ENCODE peak calls at places on chromosome 16, in five cellular contexts. U is midbrain, B is NCI-H1436, Q is vagina, L is NCI-H524 treated with DMSO at 0.1 percent for 48 hours. C is an unnamed sample.
A peak's percentile ranks its signal among the peaks of the same experiment; 100 is the strongest.

GRCh38 chr16:2473999-2474876 is 689 bp upstream of the TBC1D24 start:
- DNase-seq in U (peak; percentile 51), B (no peak), Q (no peak), L (no peak), C (peak; percentile 37)

GRCh38 chr16:24493859-24494258 is 45.5 kb upstream of the RBBP6 start:
- DNase-seq in U (no peak), B (no peak), Q (no peak), L (no peak), C (no peak)

GRCh38 chr16:27426423-27427408 is 24.7 kb downstream of the IL21R start:
- DNase-seq in U (no peak), B (peak; percentile 20), Q (peak; percentile 77), L (no peak), C (peak; percentile 86)

GRCh38 chr16:56910654-56911539 is 21.0 kb upstream of the HERPUD1 start:
- DNase-seq in U (no peak), B (no peak), Q (no peak), L (no peak), C (peak; percentile 96)

GRCh38 chr16:69408451-69408850 is 16.0 kb upstream of the CYB5B start:
- DNase-seq in U (no peak), B (no peak), Q (no peak), L (no peak), C (no peak)

GRCh38 chr16:51151435-51151950 is 423 bp upstream of the SALL1 start:
- DNase-seq in U (peak; percentile 91), B (peak; percentile 79), Q (no peak), L (no peak), C (peak; percentile 79)

GRCh38 chr16:5186381-5186903 is 88.8 kb upstream of the EEF2KMT start:
- DNase-seq in U (no peak), B (no peak), Q (no peak), L (no peak), C (no peak)

GRCh38 chr16:65178151-65178550 is 56.3 kb upstream of the CDH11 start:
- DNase-seq in U (no peak), B (no peak), Q (no peak), L (no peak), C (peak; percentile 14)

GRCh38 chr16:81786868-81787267 is 7.8 kb downstream of the PLCG2 start:
- DNase-seq in U (no peak), B (no peak), Q (no peak), L (no peak), C (no peak)

GRCh38 chr16:57500578-57501111 is 14.4 kb upstream of the DOK4 start:
- DNase-seq in U (no peak), B (no peak), Q (no peak), L (no peak), C (peak; percentile 21)

GRCh38 chr16:49580751-49581303 is 207.2 kb downstream of the C16orf78 start:
- DNase-seq in U (no peak), B (no peak), Q (no peak), L (no peak), C (no peak)

GRCh38 chr16:74984194-74984669 is 691 bp downstream of the WDR59 start:
- DNase-seq in U (no peak), B (no peak), Q (no peak), L (no peak), C (peak; percentile 40)

GRCh38 chr16:72467157-72467759 is 295.3 kb upstream of the PMFBP1 start:
- DNase-seq in U (peak; percentile 69), B (peak; percentile 31), Q (no peak), L (peak; percentile 1), C (peak; percentile 78)

GRCh38 chr16:56477096-56477878 is 25.9 kb downstream of the OGFOD1 start:
- DNase-seq in U (no peak), B (no peak), Q (no peak), L (no peak), C (peak; percentile 89)

GRCh38 chr16:86572616-86573015 is 5.7 kb upstream of the FOXL1 start:
- DNase-seq in U (no peak), B (no peak), Q (no peak), L (no peak), C (no peak)

GRCh38 chr16:10827691-10828341 is 9.2 kb upstream of the TVP23A start:
- DNase-seq in U (peak; percentile 36), B (no peak), Q (peak; percentile 89), L (no peak), C (peak; percentile 91)

GRCh38 chr16:19690196-19690595 is 27.8 kb downstream of the KNOP1 start:
- DNase-seq in U (no peak), B (no peak), Q (no peak), L (no peak), C (peak; percentile 22)

GRCh38 chr16:21301895-21302291 is 23.8 kb upstream of the CRYM start:
- DNase-seq in U (no peak), B (no peak), Q (no peak), L (no peak), C (peak; percentile 21)

GRCh38 chr16:85612191-85612800 is 826 bp upstream of the GSE1 start:
- DNase-seq in U (no peak), B (no peak), Q (no peak), L (peak; percentile 58), C (peak; percentile 73)

GRCh38 chr16:52549011-52549692 is 2.2 kb upstream of the TOX3 start:
- DNase-seq in U (no peak), B (no peak), Q (no peak), L (no peak), C (peak; percentile 3)

GRCh38 chr16:84103678-84104077 is 13.1 kb downstream of the MBTPS1 start:
- DNase-seq in U (no peak), B (no peak), Q (no peak), L (no peak), C (no peak)

GRCh38 chr16:85054948-85055502 is 27.4 kb downstream of the KIAA0513 start:
- DNase-seq in U (no peak), B (no peak), Q (no peak), L (no peak), C (no peak)

GRCh38 chr16:69404275-69404805 is 18.5 kb upstream of the TERF2 start:
- DNase-seq in U (no peak), B (no peak), Q (no peak), L (no peak), C (peak; percentile 60)

GRCh38 chr16:73228649-73229048 is 180.7 kb upstream of the ZFHX3 start:
- DNase-seq in U (no peak), B (no peak), Q (no peak), L (no peak), C (peak; percentile 96)

GRCh38 chr16:85610059-85610445 is 3.1 kb upstream of the GSE1 start:
- DNase-seq in U (no peak), B (no peak), Q (no peak), L (no peak), C (no peak)

GRCh38 chr16:22425847-22426246 is 51.4 kb upstream of the CDR2 start:
- DNase-seq in U (no peak), B (no peak), Q (no peak), L (no peak), C (no peak)

GRCh38 chr16:84088695-84089395 is 27.9 kb downstream of the MBTPS1 start:
- DNase-seq in U (no peak), B (no peak), Q (no peak), L (peak; percentile 46), C (no peak)

GRCh38 chr16:14132696-14133048 is 61.6 kb downstream of the MRTFB start:
- DNase-seq in U (no peak), B (no peak), Q (no peak), L (no peak), C (no peak)

GRCh38 chr16:19242186-19242585 is 43.3 kb upstream of the CLEC19A start:
- DNase-seq in U (no peak), B (no peak), Q (no peak), L (no peak), C (no peak)

GRCh38 chr16:10676284-10676683 is 18.4 kb downstream of the TEKT5 start:
- DNase-seq in U (no peak), B (no peak), Q (no peak), L (no peak), C (no peak)

GRCh38 chr16:1457489-1458245 is 13.3 kb upstream of the CCDC154 start:
- DNase-seq in U (no peak), B (no peak), Q (no peak), L (no peak), C (no peak)

GRCh38 chr16:8949536-8950418 is 13.9 kb downstream of the USP7 start:
- DNase-seq in U (no peak), B (no peak), Q (no peak), L (no peak), C (no peak)

GRCh38 chr16:55842369-55843104 is 9.6 kb upstream of the CES1 start:
- DNase-seq in U (peak; percentile 56), B (peak; percentile 58), Q (no peak), L (no peak), C (peak; percentile 60)

GRCh38 chr16:3283525-3284447 is 495 bp downstream of the ZNF263 start:
- DNase-seq in U (no peak), B (no peak), Q (no peak), L (no peak), C (peak; percentile 10)

GRCh38 chr16:56584276-56584675 is 5.1 kb upstream of the MT3 start:
- DNase-seq in U (no peak), B (no peak), Q (no peak), L (no peak), C (no peak)

GRCh38 chr16:84404936-84405640 is 36.8 kb downstream of the ATP2C2 start:
- DNase-seq in U (no peak), B (no peak), Q (no peak), L (no peak), C (no peak)

GRCh38 chr16:79509221-79509631 is 91.3 kb downstream of the MAF start:
- DNase-seq in U (peak; percentile 76), B (no peak), Q (no peak), L (no peak), C (no peak)

GRCh38 chr16:72198021-72198420 is 26.1 kb upstream of the PMFBP1 start:
- DNase-seq in U (peak; percentile 67), B (peak; percentile 71), Q (no peak), L (peak; percentile 86), C (peak; percentile 93)

GRCh38 chr16:49688298-49688697 is 167.6 kb downstream of the ZNF423 start:
- DNase-seq in U (no peak), B (no peak), Q (no peak), L (no peak), C (no peak)

C was measured in fibroblast of pulmonary artery.